ENCODE peak calls at places on chromosomes 6 and 20, in nine cellular contexts. X, W, Q, J, O, E, N, R and A are unnamed samples. For H3K36me3 and H3K4me1, the result is how much of the 10 kb centered on the place peaks cover.

GRCh38 chr6:167963589-167964057 is 33.8 kb upstream of the KIF25 start:
- DNase-seq in Q (no peak), W (no peak), R (no peak), E (no peak), N (no peak), J (no peak), X (no peak), O (no peak), A (no peak)

GRCh38 chr6:37209461-37210205 is 39.7 kb downstream of the PIM1 start:
- DNase-seq in X (no peak), W (no peak), R (no peak), O (no peak), E (no peak), J (peak), Q (no peak), N (no peak), A (no peak)

GRCh38 chr6:29631209-29631810 is 1.7 kb downstream of the GABBR1 start:
- DNase-seq in W (no peak), Q (no peak), R (peak), O (no peak), X (no peak), J (peak), N (no peak), E (no peak), A (no peak)

GRCh38 chr20:45972500-45973183 is 639 bp upstream of the ZNF335 start:
- DNase-seq in J (peak), W (no peak), Q (no peak), X (peak), R (no peak), N (no peak), E (peak), O (no peak), A (no peak)

GRCh38 chr20:259991-260390 is 2.5 kb downstream of the DEFB132 start:
- DNase-seq in X (no peak), E (no peak), O (no peak), Q (no peak), N (no peak), R (no peak), J (no peak), W (no peak), A (no peak)

GRCh38 chr6:160030103-160030502 is 61.2 kb downstream of the IGF2R start:
- DNase-seq in Q (peak), J (no peak), W (peak), O (no peak), X (peak), E (no peak), R (peak), N (peak), A (peak)

GRCh38 chr20:13302647-13303425 is 81.8 kb downstream of the ISM1 start:
- DNase-seq in X (peak), Q (no peak), J (peak), E (no peak), N (no peak), O (no peak), R (no peak), W (peak), A (no peak)

GRCh38 chr6:16318538-16318937 is 80.2 kb downstream of the GMPR start:
- DNase-seq in O (peak), W (peak), E (no peak), J (no peak), Q (no peak), R (peak), N (no peak), X (no peak), A (no peak)

GRCh38 chr20:57919059-57919458 is 209.2 kb upstream of the PMEPA1 start:
- DNase-seq in X (peak), W (no peak), N (no peak), J (no peak), Q (no peak), R (no peak), O (no peak), E (peak), A (no peak)

GRCh38 chr6:18139935-18140621 is 14.8 kb downstream of the TPMT start:
- DNase-seq in W (no peak), O (no peak), J (no peak), R (no peak), X (peak), E (no peak), Q (no peak), N (no peak), A (no peak)

GRCh38 chr20:2539341-2539740 is 3.0 kb downstream of the TMC2 start:
- DNase-seq in W (no peak), X (no peak), N (no peak), O (no peak), Q (no peak), R (no peak), E (no peak), J (no peak), A (no peak)

GRCh38 chr6:81788748-81789147 is 36.3 kb upstream of the TENT5A start:
- DNase-seq in R (no peak), W (no peak), O (no peak), E (no peak), J (no peak), Q (no peak), N (no peak), X (no peak), A (no peak)

GRCh38 chr6:16851758-16852157 is 90.5 kb upstream of the ATXN1 start:
- DNase-seq in Q (no peak), N (no peak), E (no peak), X (no peak), J (no peak), R (peak), O (no peak), W (no peak), A (no peak)

GRCh38 chr6:106671651-106672050 is 42.3 kb downstream of the QRSL1 start:
- DNase-seq in Q (no peak), J (no peak), R (no peak), E (no peak), W (no peak), N (no peak), O (no peak), X (no peak), A (no peak)

GRCh38 chr6:130752292-130752691 is 74.9 kb upstream of the SMLR1 start:
- DNase-seq in Q (no peak), R (no peak), J (no peak), W (no peak), N (no peak), E (no peak), X (no peak), O (no peak), A (no peak)

GRCh38 chr20:39706089-39706721 is 744.1 kb downstream of the DHX35 start:
- DNase-seq in Q (peak), R (no peak), N (no peak), W (no peak), X (no peak), O (no peak), J (no peak), E (no peak), A (peak)

GRCh38 chr6:83867527-83868161 is 8.2 kb downstream of the CYB5R4 start:
- DNase-seq in R (peak), E (peak), X (peak), N (peak), Q (no peak), W (peak), O (peak), J (peak), A (peak)

GRCh38 chr6:78598966-78599365 is 268.4 kb upstream of the IRAK1BP1 start:
- DNase-seq in N (peak), Q (no peak), J (no peak), R (peak), X (no peak), E (no peak), O (no peak), W (peak), A (peak)

GRCh38 chr6:72382602-72383529 is 239.0 kb upstream of the KCNQ5 start:
- DNase-seq in W (no peak), R (no peak), X (no peak), J (no peak), N (no peak), O (no peak), Q (no peak), E (no peak), A (no peak)

GRCh38 chr6:75602164-75602896 is 650 bp downstream of the SENP6 start:
- DNase-seq in X (peak), O (no peak), W (no peak), N (peak), J (peak), E (no peak), Q (peak), R (peak), A (peak)

GRCh38 chr6:158662607-158663464 is 13.0 kb downstream of the SYTL3 start:
- DNase-seq in Q (no peak), J (no peak), X (no peak), R (peak), W (no peak), O (no peak), E (no peak), N (no peak), A (no peak)

GRCh38 chr20:59948828-59949720 is 8.9 kb downstream of the FAM217B start:
- DNase-seq in E (no peak), N (no peak), X (no peak), W (peak), J (peak), R (peak), O (no peak), Q (no peak), A (peak)

GRCh38 chr6:43059168-43060033 is at the start of the genes KLC4 and MRPL2:
- DNase-seq in X (peak), N (peak), J (peak), Q (peak), W (peak), R (peak), E (peak), O (peak), A (peak)

GRCh38 chr6:43060755-43061633 is 1.6 kb downstream of the KLC4 start:
- DNase-seq in W (no peak), J (no peak), Q (no peak), X (no peak), R (no peak), N (no peak), E (no peak), O (no peak), A (no peak)

GRCh38 chr6:43060034-43060754 is 763 bp downstream of the KLC4 start:
- DNase-seq in N (peak), W (no peak), X (peak), E (peak), R (no peak), Q (peak), O (no peak), J (peak), A (peak)

GRCh38 chr6:43062818-43063217 is 3.4 kb downstream of the KLC4 start:
- DNase-seq in X (no peak), E (no peak), N (no peak), Q (no peak), J (no peak), R (no peak), O (no peak), W (no peak), A (no peak)

GRCh38 chr6:43061861-43062260 is 2.4 kb downstream of the KLC4 start:
- DNase-seq in N (no peak), E (no peak), J (no peak), O (no peak), X (no peak), R (peak), Q (no peak), W (no peak), A (no peak)
- H3K27ac ChIP-seq in N (no peak), E (no peak), J (no peak), O (no peak), X (peak), R (no peak), Q (no peak), W (no peak), A (no peak)

DNA sequence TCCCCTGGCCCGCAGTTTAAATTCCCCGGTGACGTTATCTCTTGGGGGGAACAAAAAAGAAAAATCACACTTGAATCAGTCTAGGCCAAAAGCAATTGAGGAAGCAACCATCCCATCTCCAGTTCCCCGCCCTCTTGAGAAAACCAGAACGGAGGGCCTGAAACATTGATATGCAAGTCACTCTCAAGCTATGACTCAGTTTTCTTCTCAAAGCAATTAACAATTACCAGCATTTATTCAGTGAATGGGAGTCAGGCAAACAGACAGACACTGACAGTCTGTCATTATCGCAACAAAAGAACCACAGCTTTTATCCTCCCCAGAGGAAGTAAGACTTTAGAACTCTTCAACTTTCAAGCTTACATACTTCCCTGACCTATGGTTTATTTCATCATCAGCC is 100.9 kb downstream of the OPRM1 start:
- DNase-seq in J (no peak), Q (no peak), O (no peak), N (no peak), E (no peak), R (no peak), X (no peak), W (no peak), A (no peak)
- H3K36me3 ChIP-seq in J (under half), Q (under half), O (under half), N (under half), E (under half), R (under half), X (under half), W (under half), A (under half)

DNA sequence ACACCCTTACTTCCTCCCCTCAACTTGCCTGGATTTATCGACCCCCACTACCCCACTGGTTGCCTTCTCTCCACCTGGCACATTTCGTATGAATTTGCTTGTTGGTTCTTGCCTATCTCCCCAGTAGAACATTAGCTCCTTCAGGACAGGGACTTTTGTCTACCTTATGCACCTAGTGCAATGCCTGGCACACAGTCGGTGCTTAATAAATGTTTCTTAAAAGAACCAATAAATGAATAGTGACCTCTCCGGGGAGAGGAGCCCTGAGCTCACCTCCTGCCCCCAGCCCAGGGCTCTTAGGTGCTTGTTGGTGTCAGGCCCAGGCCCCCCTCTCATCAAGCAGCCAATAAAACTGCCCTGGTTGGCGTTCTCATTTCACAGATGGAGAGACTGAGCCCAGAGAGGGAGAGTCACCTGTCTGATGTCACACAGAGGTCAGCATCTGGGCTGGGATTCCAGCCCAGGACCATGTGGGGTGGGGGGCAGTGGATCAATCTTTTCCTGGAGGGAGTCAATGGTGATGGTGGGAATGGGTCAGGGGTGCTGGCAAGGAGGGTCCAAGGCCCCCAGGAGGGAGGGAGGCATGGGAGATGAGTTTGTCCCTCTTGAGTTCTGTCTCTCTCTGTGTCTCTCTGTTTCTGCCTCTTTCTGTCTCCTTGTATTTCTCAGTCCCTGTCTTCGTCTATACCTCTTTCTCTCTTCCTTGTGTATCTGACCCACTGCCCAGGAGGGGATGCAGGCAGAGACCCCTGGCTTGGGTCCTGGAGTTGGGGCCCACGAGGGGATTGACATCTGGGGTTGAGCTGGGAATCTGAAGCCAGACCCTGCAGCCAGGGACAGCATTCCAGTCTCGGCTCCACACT is 89.6 kb downstream of the CEBPB start:
- DNase-seq in X (no peak), J (no peak), Q (no peak), E (no peak), R (no peak), W (no peak), O (no peak), N (no peak), A (no peak)
- H3K4me1 ChIP-seq in X (under half), J (under half), Q (under half), E (under half), R (under half), W (under half), O (under half), N (under half), A (under half)

GRCh38 chr20:51398083-51398482 is 144.4 kb downstream of the NFATC2 start:
- DNase-seq in O (no peak), X (no peak), J (no peak), W (no peak), N (no peak), R (no peak), Q (no peak), E (no peak), A (no peak)

GRCh38 chr20:51394706-51395105 is 147.8 kb downstream of the NFATC2 start:
- DNase-seq in W (no peak), Q (no peak), O (no peak), X (no peak), E (no peak), J (no peak), R (no peak), N (no peak), A (no peak)

GRCh38 chr20:51393566-51393965 is 149.0 kb downstream of the NFATC2 start:
- DNase-seq in W (no peak), X (no peak), J (no peak), Q (no peak), N (no peak), R (no peak), O (no peak), E (no peak), A (peak)

GRCh38 chr20:51398552-51398951 is 144.0 kb downstream of the NFATC2 start:
- DNase-seq in R (no peak), N (no peak), J (no peak), Q (no peak), O (no peak), E (no peak), W (no peak), X (no peak), A (no peak)

DNA sequence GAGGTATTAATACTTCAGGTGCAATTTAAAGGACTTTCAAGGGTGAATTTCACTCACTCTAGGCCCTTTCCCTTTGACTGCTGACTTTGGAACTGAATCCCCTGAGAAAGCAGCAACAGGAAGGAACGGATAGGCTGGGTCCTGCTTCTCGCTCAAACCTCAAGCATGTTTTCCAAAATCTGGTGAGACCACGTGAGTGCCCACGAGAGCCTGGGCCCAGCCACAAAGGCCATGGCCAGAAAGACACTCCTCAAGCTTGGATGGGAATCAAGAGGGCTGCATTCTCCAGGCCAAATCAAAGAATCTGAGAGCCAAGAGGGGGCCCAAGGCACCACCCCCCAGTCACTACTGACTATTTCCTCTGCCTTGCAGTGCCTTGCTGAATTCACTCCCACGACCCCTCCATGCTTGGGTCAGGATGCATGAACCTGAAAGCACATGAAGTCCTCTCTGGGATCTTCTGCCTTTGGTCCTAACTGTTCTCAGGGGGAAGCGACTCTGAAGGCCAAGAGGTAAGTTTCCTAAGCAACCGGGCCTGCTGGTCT is 146.1 kb downstream of the NFATC2 start:
- DNase-seq in W (no peak), N (no peak), O (no peak), Q (no peak), R (no peak), X (no peak), E (no peak), J (no peak), A (no peak)
- H3K27ac ChIP-seq in W (no peak), N (no peak), O (peak), Q (no peak), R (no peak), X (no peak), E (no peak), J (no peak), A (peak)

DNA sequence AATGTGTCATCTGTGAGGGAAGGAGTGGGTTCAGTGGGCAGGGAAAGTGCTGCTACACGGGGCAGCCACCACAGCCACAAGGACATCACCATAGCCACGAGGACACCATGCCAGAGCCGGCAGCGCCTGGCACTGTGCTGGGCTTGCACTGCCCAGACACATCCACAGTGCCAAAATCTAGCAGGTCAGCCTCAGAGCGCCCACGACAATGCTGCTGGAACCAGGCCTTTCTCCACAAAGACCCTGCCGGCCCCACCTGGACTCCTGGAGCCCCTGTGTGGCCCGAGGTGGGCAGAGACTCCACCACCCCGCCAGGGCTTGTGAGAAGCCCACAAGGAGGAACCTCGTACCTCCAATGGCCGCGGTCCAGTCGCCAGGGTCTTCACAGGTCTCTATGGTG is 18.6 kb upstream of the HELZ2 start:
- DNase-seq in N (no peak), O (no peak), W (no peak), R (no peak), Q (no peak), E (no peak), X (no peak), J (no peak), A (no peak)
- H3K36me3 ChIP-seq in N (under half), O (half or more), W (half or more), R (half or more), Q (under half), E (under half), X (under half), J (under half), A (under half)